ENCODE peak calls at places on chromosomes 2 and 18, in four cellular contexts. R is Peyer's patch, A is esophagus muscularis mucosa, D is psoas muscle. G is an unnamed sample. For H3K4me1, the result is how much of the 10 kb centered on the place peaks cover.

GRCh38 chr2:37588316-37588777 is 83.1 kb downstream of the CDC42EP3 start:
- DNase-seq in R (no peak), A (no peak), D (no peak), G (no peak)

GRCh38 chr18:35512761-35513160 is 15.0 kb upstream of the INO80C start:
- DNase-seq in R (no peak), A (no peak), D (no peak), G (no peak)

GRCh38 chr2:102256281-102256680 is 55.1 kb upstream of the IL1RL1 start:
- DNase-seq in R (no peak), A (no peak), D (no peak), G (no peak)

GRCh38 chr2:161166538-161167409 is 6.5 kb downstream of the TANK start:
- DNase-seq in R (no peak), A (no peak), D (no peak), G (no peak)

GRCh38 chr2:5539281-5540211 is 152.6 kb upstream of the SOX11 start:
- DNase-seq in R (no peak), A (peak), D (no peak), G (no peak)

GRCh38 chr2:204019572-204020501 is 83.3 kb downstream of the ICOS start:
- DNase-seq in R (no peak), A (no peak), D (no peak), G (no peak)

GRCh38 chr2:24984912-24985311 is 13.2 kb upstream of the DNAJC27 start:
- DNase-seq in R (no peak), A (no peak), D (no peak), G (no peak)

GRCh38 chr18:54647176-54647575 is 56.1 kb downstream of the DYNAP start:
- DNase-seq in R (peak), A (no peak), D (no peak), G (no peak)

GRCh38 chr2:156004460-156004859 is 328.1 kb downstream of the NR4A2 start:
- DNase-seq in R (no peak), A (no peak), D (no peak), G (no peak)

GRCh38 chr2:201904529-201905420 is 98.4 kb downstream of the CDK15 start:
- DNase-seq in R (no peak), A (no peak), D (no peak), G (no peak)

GRCh38 chr2:169050476-169051240 is 18.7 kb upstream of the DHRS9 start:
- DNase-seq in R (no peak), A (no peak), D (no peak), G (no peak)

GRCh38 chr2:205730701-205731271 is 48.5 kb downstream of the NRP2 start:
- DNase-seq in R (no peak), A (no peak), D (no peak), G (no peak)

GRCh38 chr2:144583741-144584453 is 64.0 kb upstream of the ZEB2 start:
- DNase-seq in R (no peak), A (no peak), D (no peak), G (no peak)

GRCh38 chr2:156380117-156380645 is 47.7 kb upstream of the NR4A2 start:
- DNase-seq in R (no peak), A (no peak), D (no peak), G (no peak)

GRCh38 chr2:101770672-101771071 is 73.2 kb downstream of the MAP4K4 start:
- DNase-seq in R (peak), A (peak), D (no peak), G (no peak)

GRCh38 chr2:53366570-53366969 is 401.0 kb upstream of the CHAC2 start:
- DNase-seq in R (no peak), A (no peak), D (no peak), G (no peak)

GRCh38 chr2:127681288-127681771 is 6.0 kb upstream of the LIMS2 start:
- DNase-seq in R (no peak), A (peak), D (peak), G (no peak)

GRCh38 chr2:145022021-145022670 is 502.2 kb upstream of the ZEB2 start:
- DNase-seq in R (no peak), A (no peak), D (no peak), G (no peak)

GRCh38 chr2:69017080-69017479 is 4.1 kb downstream of the ANTXR1 start:
- DNase-seq in R (no peak), A (peak), D (no peak), G (no peak)

GRCh38 chr2:109637749-109638570 is 23.8 kb downstream of the SOWAHC start:
- DNase-seq in R (no peak), A (no peak), D (no peak), G (no peak)

DNA sequence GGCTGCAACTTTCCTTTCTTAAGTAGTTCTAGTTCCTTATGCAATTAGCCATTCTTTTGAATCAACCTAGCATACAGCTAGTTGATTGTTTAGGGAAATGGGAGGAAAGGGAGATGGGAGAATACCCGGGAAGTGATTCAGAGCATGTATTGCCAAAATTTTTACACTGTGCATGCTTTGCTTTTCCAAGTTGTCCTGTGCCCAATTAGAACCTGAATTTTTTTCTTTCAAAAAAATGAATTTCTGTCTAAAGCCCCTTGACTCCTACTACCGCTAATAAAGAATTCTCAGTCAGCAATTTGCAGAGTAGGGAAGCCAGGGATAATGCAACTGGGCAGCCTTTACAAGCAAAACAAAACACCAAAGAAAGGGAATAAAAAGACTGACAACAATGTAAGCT is 174.5 kb downstream of the ERBB4 start:
- DNase-seq in R (no peak), A (no peak), D (no peak), G (no peak)
- H3K4me1 ChIP-seq in R (under half), A (under half), D (under half), G (under half)

GRCh38 chr2:106885981-106886915 is at the start of gene ST6GAL2:
- DNase-seq in R (no peak), A (no peak), D (no peak), G (no peak)
- H3K4me3 ChIP-seq in R (peak), A (peak), D (peak), G (peak)

GRCh38 chr2:191018048-191018447 is 4.1 kb upstream of the STAT1 start:
- DNase-seq in R (no peak), A (no peak), D (no peak), G (no peak)

GRCh38 chr2:191018663-191019119 is 4.7 kb upstream of the STAT1 start:
- DNase-seq in R (no peak), A (no peak), D (no peak), G (no peak)

GRCh38 chr2:191020221-191020741 is 6.3 kb upstream of the STAT1 start:
- DNase-seq in R (peak), A (peak), D (peak), G (peak)

GRCh38 chr2:191023235-191023679 is 9.3 kb upstream of the STAT1 start:
- DNase-seq in R (no peak), A (no peak), D (no peak), G (no peak)

DNA sequence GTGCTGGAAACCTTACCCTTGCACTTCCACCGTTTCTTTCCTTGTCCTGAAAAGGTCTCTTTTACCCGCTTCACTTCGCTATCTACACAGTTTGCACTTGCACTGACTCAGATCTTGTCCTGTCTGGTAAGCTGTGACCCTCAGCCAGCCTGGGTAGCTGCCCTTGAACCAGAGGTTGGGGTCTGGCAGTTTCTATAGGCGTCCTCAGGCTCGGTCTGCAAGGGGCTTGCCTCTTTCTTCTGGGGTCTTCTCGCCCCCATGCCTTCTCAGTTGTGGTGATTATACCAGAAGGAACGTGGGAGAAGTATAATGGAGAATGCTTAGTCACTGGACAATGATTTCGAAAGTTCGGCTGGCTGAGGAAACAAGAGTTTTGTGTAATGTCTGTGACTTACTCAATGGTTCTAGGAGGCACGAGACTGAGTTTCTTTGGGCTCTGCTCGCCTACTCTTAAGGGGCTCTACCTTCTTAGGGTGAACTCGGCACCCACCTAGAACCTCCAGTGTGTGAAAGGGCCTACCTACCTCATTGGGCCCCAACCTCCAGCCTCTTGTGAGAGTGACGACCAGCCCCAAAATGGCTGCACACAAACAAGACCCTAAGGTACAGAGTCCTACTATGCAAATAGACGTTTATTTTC is 6.9 kb upstream of the STAT1 start:
- DNase-seq in R (peak), A (no peak), D (peak), G (no peak)
- H3K4me1 ChIP-seq in R (under half), A (under half), D (under half), G (under half)

DNA sequence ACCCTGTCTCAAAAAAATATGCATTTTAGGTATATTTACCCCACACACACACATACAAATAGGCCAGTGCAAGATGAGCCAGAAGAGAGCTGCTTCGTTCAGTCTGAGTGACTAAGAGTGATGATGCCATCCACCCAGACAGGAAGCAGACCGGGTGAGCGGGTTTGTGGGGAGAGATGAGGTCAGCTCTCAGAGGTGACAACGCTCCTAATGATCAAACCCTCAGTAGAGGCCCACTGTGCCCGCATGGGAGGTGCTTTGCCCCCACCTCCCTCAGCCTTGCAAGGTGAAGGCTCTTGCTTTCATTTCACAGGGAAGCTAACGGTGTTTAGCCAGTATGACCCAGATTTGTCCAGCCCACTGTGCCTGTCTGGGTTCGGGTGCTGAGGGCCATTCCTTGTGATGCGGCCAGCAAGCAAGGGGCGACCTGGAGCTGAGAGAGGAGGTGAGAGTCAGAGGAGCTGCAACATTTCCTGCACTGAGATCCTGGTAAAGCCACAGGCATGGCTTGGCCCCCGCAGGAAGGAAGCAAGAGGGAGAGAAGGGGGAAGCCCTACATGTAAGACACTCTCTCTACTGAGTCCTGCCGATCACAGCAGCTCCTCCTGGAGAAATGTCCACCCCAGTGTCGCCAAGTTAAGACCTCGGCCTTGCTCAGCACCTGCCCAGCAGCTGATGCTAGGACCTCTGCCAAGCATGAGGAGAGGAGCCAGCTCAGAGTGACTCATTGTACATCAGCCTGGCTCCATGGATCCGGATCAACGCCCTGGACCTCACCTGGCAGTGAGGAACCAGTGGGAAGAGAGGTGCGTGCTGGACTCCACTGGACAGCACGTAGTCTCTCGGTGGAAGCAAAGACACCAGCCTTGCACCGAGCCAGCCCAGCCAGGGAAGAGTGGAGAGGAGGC is 37.0 kb downstream of the NIFK start:
- DNase-seq in R (peak), A (no peak), D (peak), G (peak)
- H3K4me3 ChIP-seq in R (no peak), A (no peak), D (no peak), G (no peak)